ENCODE peak calls at places on chromosomes 1 and 21, in ten cellular contexts. N is GM10248; V is fibroblast of mammary gland; O is CD4-positive, alpha-beta T cell; D is nephron progenitor cell; J is left ventricle myocardium inferior; P is lower leg skin; C is colonic mucosa; M is epithelial cell of esophagus; L is H9. E is an unnamed sample.

GRCh38 chr1:76302711-76303347 is 228.3 kb downstream of the ST6GALNAC3 start:
- DNase-seq in N (no peak), M (no peak), V (no peak), L (no peak), C (no peak), J (no peak), O (no peak), D (no peak), P (no peak), E (no peak)

GRCh38 chr1:51897699-51898031 is 19.1 kb upstream of the NRDC start:
- DNase-seq in O (no peak), V (peak; percentile 92), P (no peak), M (peak; percentile 92), L (no peak), D (no peak), C (no peak), N (no peak), J (no peak), E (peak; percentile 49)

GRCh38 chr1:100511773-100512172 is 26.2 kb upstream of the GPR88 start:
- DNase-seq in P (no peak), L (no peak), V (no peak), J (no peak), M (no peak), O (no peak), N (no peak), C (no peak), D (no peak), E (no peak)

GRCh38 chr1:28642847-28643635 is at the start of gene TAF12:
- DNase-seq in P (peak; percentile 89), L (peak; percentile 96), M (peak; percentile 97), V (peak; percentile 92), J (peak; percentile 91), C (peak; percentile 95), D (peak; percentile 89), O (peak; percentile 94), N (peak; percentile 90), E (peak; percentile 87)

GRCh38 chr1:1573843-1574720 is 581 bp downstream of the SSU72 start:
- DNase-seq in P (peak; percentile 34), D (peak; percentile 73), L (peak; percentile 73), O (peak; percentile 50), V (peak; percentile 62), J (peak; percentile 63), M (peak; percentile 76), C (peak; percentile 63), N (peak; percentile 87), E (no peak)

GRCh38 chr1:47963568-47963973 is 33.6 kb downstream of the TRABD2B start:
- DNase-seq in P (peak; percentile 49), C (no peak), M (no peak), O (no peak), V (no peak), L (no peak), J (no peak), N (no peak), D (no peak), E (no peak)

GRCh38 chr1:63012339-63012738 is 228.4 kb downstream of the ATG4C start:
- DNase-seq in L (no peak), N (no peak), V (peak; percentile 14), C (no peak), D (no peak), P (no peak), M (peak; percentile 17), J (no peak), O (no peak), E (no peak)

GRCh38 chr1:214552174-214552608 is 789 bp upstream of the PTPN14 start:
- DNase-seq in D (peak; percentile 40), O (no peak), V (peak; percentile 66), M (peak; percentile 95), N (no peak), J (peak; percentile 57), L (peak; percentile 87), C (peak; percentile 84), P (peak; percentile 63), E (peak; percentile 49)

GRCh38 chr21:31850886-31851285 is 21.9 kb upstream of the HUNK start:
- DNase-seq in N (no peak), D (no peak), C (no peak), J (no peak), M (no peak), O (no peak), L (no peak), V (no peak), P (no peak), E (no peak)

GRCh38 chr1:189117072-189117770 is 1360.4 kb downstream of the BRINP3 start:
- DNase-seq in N (no peak), D (no peak), C (no peak), O (no peak), V (no peak), P (no peak), M (no peak), L (no peak), J (no peak), E (no peak)

GRCh38 chr1:196143602-196144342 is 464.5 kb downstream of the KCNT2 start:
- DNase-seq in P (no peak), L (peak; percentile 40), M (no peak), D (no peak), O (no peak), C (no peak), N (no peak), V (peak; percentile 2), J (no peak), E (no peak)

GRCh38 chr21:16117851-16118592 is 388.2 kb downstream of the USP25 start:
- DNase-seq in C (no peak), O (no peak), N (no peak), M (peak; percentile 76), L (no peak), V (peak; percentile 97), D (no peak), P (no peak), J (no peak), E (peak; percentile 68)
- TF ChIP-seq CTCF in C (no peak), O (no peak), N (no peak), M (no peak), L (no peak), V (no peak), D (no peak), P (no peak), J (no peak), E (no peak)

GRCh38 chr1:201465698-201466290 is 3.2 kb downstream of the PHLDA3 start:
- DNase-seq in N (no peak), V (no peak), O (no peak), P (no peak), D (no peak), J (no peak), C (no peak), M (no peak), L (no peak), E (no peak)

GRCh38 chr1:201461783-201462441 is 7.1 kb downstream of the PHLDA3 start:
- DNase-seq in M (peak; percentile 100), V (peak; percentile 99), N (no peak), J (peak; percentile 73), C (peak; percentile 67), L (no peak), O (no peak), D (no peak), P (peak; percentile 90), E (peak; percentile 93)

GRCh38 chr1:201461193-201461657 is 7.8 kb downstream of the PHLDA3 start:
- DNase-seq in O (no peak), V (peak; percentile 99), J (no peak), D (no peak), N (no peak), M (peak; percentile 99), L (no peak), P (peak; percentile 79), C (no peak), E (peak; percentile 82)

GRCh38 chr1:201460783-201461182 is 8.2 kb downstream of the PHLDA3 start:
- DNase-seq in P (no peak), O (no peak), D (no peak), C (no peak), J (no peak), V (no peak), L (no peak), N (no peak), M (no peak), E (no peak)

GRCh38 chr1:201463071-201463552 is 5.9 kb downstream of the PHLDA3 start:
- DNase-seq in P (no peak), M (peak; percentile 67), C (no peak), O (no peak), J (no peak), N (no peak), D (no peak), L (peak; percentile 77), V (peak; percentile 44), E (no peak)
- TF ChIP-seq CTCF in P (no peak), M (peak; percentile 38), C (no peak), O (no peak), J (peak; percentile 38), N (no peak), D (no peak), L (peak; percentile 51), V (peak; percentile 38), E (peak; percentile 24)

GRCh38 chr1:213179784-213180183 is 128.7 kb downstream of the RPS6KC1 start:
- DNase-seq in C (no peak), M (no peak), V (no peak), D (no peak), N (no peak), P (no peak), O (no peak), L (no peak), J (no peak), E (no peak)
- TF ChIP-seq CTCF in C (no peak), M (no peak), V (no peak), D (no peak), N (no peak), P (no peak), O (no peak), L (no peak), J (no peak), E (no peak)

DNA sequence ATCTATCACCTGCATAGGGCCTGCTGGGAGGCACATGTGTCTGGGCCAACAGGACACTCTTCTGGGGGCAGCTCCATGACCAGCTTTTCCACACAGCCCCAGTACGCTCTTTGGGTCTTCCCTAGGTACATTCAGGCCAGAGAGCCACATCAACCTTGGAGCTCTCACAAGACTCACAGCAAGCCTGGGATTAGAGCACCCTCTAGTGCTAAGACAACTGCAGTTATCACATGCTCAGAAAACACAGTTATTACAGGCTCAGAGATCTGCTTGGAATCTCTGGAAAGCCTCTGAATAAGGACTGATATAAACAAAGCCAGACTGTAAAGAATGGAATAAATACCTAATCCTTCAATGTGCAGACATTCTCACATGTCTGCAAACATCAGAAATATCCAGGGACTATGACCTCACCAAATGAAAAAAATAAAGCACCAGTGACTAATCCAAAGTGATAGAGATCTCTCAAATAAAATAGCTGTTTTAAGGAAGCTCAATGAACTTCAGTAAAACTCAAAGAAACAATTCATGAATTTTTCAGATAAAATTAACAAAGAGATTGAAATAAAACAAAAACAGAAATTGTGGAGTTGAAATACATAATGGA is 563.9 kb upstream of the NR5A2 start:
- DNase-seq in C (peak; percentile 24), M (peak; percentile 76), O (no peak), L (peak; percentile 69), J (no peak), V (peak; percentile 71), P (no peak), N (peak; percentile 7), D (peak; percentile 5), E (peak; percentile 27)
- TF ChIP-seq CTCF in C (no peak), M (peak; percentile 77), O (no peak), L (peak; percentile 82), J (no peak), V (peak; percentile 70), P (no peak), N (peak; percentile 37), D (peak; percentile 26), E (peak; percentile 67)

GRCh38 chr1:89994805-89995594 is at the start of gene ZNF326:
- DNase-seq in L (peak; percentile 98), O (peak; percentile 88), P (peak; percentile 93), V (peak; percentile 95), C (peak; percentile 97), D (peak; percentile 99), M (peak; percentile 96), J (peak; percentile 97), N (peak; percentile 99), E (peak; percentile 88)
- TF ChIP-seq CTCF in L (no peak), O (no peak), P (no peak), V (no peak), C (no peak), D (no peak), M (no peak), J (no peak), N (peak; percentile 6), E (no peak)

GRCh38 chr1:240122639-240123604 is 31.2 kb downstream of the FMN2 start:
- DNase-seq in C (peak; percentile 59), J (no peak), V (no peak), D (peak; percentile 31), M (no peak), N (no peak), L (no peak), O (no peak), P (no peak), E (no peak)
- TF ChIP-seq CTCF in C (no peak), J (no peak), V (no peak), D (no peak), M (no peak), N (no peak), L (no peak), O (no peak), P (no peak), E (no peak)